ENCODE peak calls at places on chromosome 4, in ten cellular contexts. B, Y, Q, J, F, X, O, S, M and N are unnamed samples. For H3K4me1, the result is how much of the 10 kb centered on the place peaks cover.

GRCh38 chr4:86338989-86339388 is 20.9 kb downstream of the MAPK10 start:
- DNase-seq in B (no peak), F (no peak), X (no peak), Y (no peak), J (no peak), O (no peak), Q (peak), S (no peak), M (peak), N (no peak)

GRCh38 chr4:6128221-6128871 is 72.0 kb downstream of the JAKMIP1 start:
- DNase-seq in F (no peak), B (no peak), M (no peak), O (no peak), Q (no peak), Y (no peak), X (no peak), S (no peak), J (no peak), N (no peak)

GRCh38 chr4:113684534-113685091 is 76.9 kb downstream of the CAMK2D start:
- DNase-seq in Y (no peak), J (peak), O (peak), S (peak), B (peak), Q (peak), F (no peak), X (peak), M (peak), N (peak)

GRCh38 chr4:174538876-174539250 is 16.6 kb upstream of the HPGD start:
- DNase-seq in F (no peak), M (no peak), S (no peak), Q (no peak), J (no peak), Y (no peak), O (no peak), X (no peak), B (no peak), N (no peak)

GRCh38 chr4:26509681-26510333 is 19.5 kb upstream of the CCKAR start:
- DNase-seq in Q (no peak), S (no peak), B (no peak), M (peak), Y (no peak), J (no peak), O (no peak), X (no peak), F (no peak), N (no peak)

GRCh38 chr4:138279286-138279685 is 37.1 kb upstream of the SLC7A11 start:
- DNase-seq in Q (no peak), S (no peak), J (no peak), B (no peak), X (no peak), Y (no peak), M (no peak), O (no peak), F (no peak), N (no peak)

GRCh38 chr4:101355767-101356702 is 8.7 kb upstream of the PPP3CA start:
- DNase-seq in J (no peak), X (no peak), O (no peak), S (no peak), Y (no peak), M (no peak), Q (no peak), B (no peak), F (no peak), N (no peak)

GRCh38 chr4:130955520-130955919 is 1859.6 kb downstream of the C4orf33 start:
- DNase-seq in Y (no peak), O (no peak), J (no peak), B (no peak), F (no peak), Q (no peak), X (no peak), M (no peak), S (no peak), N (no peak)

DNA sequence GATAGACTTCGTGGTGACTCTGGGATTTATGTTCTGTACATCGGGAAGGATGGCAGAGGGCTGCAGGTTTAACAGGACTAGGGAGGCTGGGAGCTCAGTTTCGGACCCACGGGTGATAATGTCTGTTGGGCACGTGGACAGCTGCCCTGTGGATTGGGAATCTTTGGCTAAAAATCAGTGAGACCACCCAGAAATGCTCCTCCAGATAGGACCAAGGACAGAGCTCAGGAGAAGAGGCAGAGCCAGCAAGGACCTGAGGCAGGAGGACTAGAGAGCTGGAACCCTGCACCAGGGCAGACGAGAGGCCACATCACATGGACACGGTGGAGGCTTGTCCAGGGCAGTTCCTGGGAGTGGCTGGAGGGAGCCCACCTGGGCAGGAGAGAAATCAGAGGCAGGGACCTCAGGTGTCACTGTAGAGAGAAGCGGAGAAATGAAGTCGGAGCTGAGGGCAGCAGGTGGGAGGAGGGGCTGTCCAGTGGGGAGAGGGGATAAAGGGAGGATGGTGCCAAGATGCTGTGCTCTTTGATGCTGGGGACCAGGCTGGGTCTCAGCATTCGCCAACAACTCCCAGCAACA is 79.2 kb downstream of the CPZ start:
- DNase-seq in S (no peak), B (no peak), Q (no peak), M (no peak), X (no peak), O (no peak), F (no peak), J (no peak), Y (no peak), N (no peak)
- H3K4me1 ChIP-seq in S (under half), B (under half), Q (under half), M (under half), X (under half), O (under half), F (under half), J (under half), Y (under half), N (under half)

GRCh38 chr4:89306486-89307184 is 965 bp downstream of the GPRIN3 start:
- DNase-seq in X (no peak), O (no peak), B (no peak), J (no peak), Q (no peak), Y (no peak), M (no peak), S (no peak), F (no peak), N (no peak)
- H3K4me3 ChIP-seq in X (peak), O (no peak), B (peak), J (no peak), Q (no peak), Y (no peak), M (peak), S (peak), F (peak), N (peak)

GRCh38 chr4:169840554-169840953 is 82.8 kb upstream of the HPF1 start:
- DNase-seq in B (no peak), X (no peak), S (no peak), Q (no peak), F (no peak), J (no peak), Y (no peak), O (no peak), M (no peak), N (no peak)

GRCh38 chr4:169847171-169847570 is 89.4 kb upstream of the HPF1 start:
- DNase-seq in J (no peak), Y (no peak), S (no peak), O (no peak), B (no peak), F (no peak), M (no peak), Q (no peak), X (no peak), N (no peak)

GRCh38 chr4:169846396-169846795 is 88.7 kb upstream of the HPF1 start:
- DNase-seq in J (no peak), X (no peak), O (no peak), Q (no peak), Y (no peak), S (no peak), B (no peak), M (no peak), F (no peak), N (no peak)

DNA sequence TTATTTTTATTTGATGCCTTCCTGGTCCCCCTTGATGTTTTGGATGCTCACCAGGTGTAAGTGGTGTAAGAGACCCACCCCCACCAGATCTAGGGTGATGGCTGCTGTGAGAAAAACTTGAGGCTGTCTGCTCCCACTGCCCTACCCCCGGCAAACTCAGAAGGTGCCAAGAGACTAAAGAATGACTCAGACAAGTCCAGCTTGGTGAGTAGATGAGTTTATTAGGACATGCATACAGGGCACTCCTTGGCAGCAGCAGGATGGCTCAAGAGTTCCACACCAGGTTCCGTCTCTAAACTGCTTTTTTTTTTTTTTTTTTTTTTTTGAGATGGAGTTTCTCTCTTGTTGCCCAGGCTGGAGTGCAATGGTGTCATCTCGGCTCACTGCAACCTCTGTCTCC is 84.0 kb upstream of the HPF1 start:
- DNase-seq in O (no peak), J (no peak), X (no peak), B (no peak), Q (no peak), S (no peak), M (no peak), Y (no peak), F (no peak), N (no peak)
- TF ChIP-seq CTCF in O (no peak), J (no peak), X (no peak), B (no peak), Q (no peak), S (no peak), M (no peak), Y (no peak), F (no peak), N (no peak)

GRCh38 chr4:7823416-7823824 is 116.2 kb downstream of the AFAP1 start:
- DNase-seq in Y (no peak), Q (no peak), B (peak), F (no peak), J (no peak), S (no peak), O (peak), X (no peak), M (peak), N (no peak)
- H3K4me1 ChIP-seq in Y (under half), Q (under half), B (under half), F (under half), J (under half), S (under half), O (under half), X (under half), M (under half), N (under half)

GRCh38 chr4:147773261-147774184 is 41.6 kb downstream of the ARHGAP10 start:
- DNase-seq in X (no peak), F (no peak), Y (no peak), S (no peak), O (no peak), Q (no peak), M (no peak), J (no peak), B (no peak), N (no peak)
- H3K4me3 ChIP-seq in X (no peak), F (no peak), Y (no peak), S (no peak), O (no peak), Q (no peak), M (no peak), J (no peak), B (peak), N (no peak)

GRCh38 chr4:64584981-64585557 is 175.8 kb upstream of the TECRL start:
- DNase-seq in S (peak), F (no peak), X (peak), B (no peak), Y (peak), Q (peak), M (no peak), O (no peak), J (peak), N (no peak)
- TF ChIP-seq CTCF in S (peak), F (no peak), X (peak), B (peak), Y (peak), Q (peak), M (peak), O (no peak), J (no peak), N (no peak)

GRCh38 chr4:73730292-73730691 is 10.1 kb upstream of the CXCL8 start:
- DNase-seq in O (no peak), M (no peak), J (no peak), X (no peak), S (no peak), B (no peak), F (no peak), Q (no peak), Y (no peak), N (no peak)
- H3K4me1 ChIP-seq in O (under half), M (under half), J (under half), X (under half), S (under half), B (under half), F (under half), Q (under half), Y (under half), N (under half)

GRCh38 chr4:103996059-103996458 is 276.3 kb upstream of the TACR3 start:
- DNase-seq in B (no peak), F (no peak), M (no peak), S (peak), J (no peak), Y (no peak), X (no peak), O (no peak), Q (no peak), N (no peak)
- H3K4me3 ChIP-seq in B (no peak), F (no peak), M (no peak), S (no peak), J (no peak), Y (no peak), X (no peak), O (no peak), Q (no peak), N (no peak)

GRCh38 chr4:108683479-108683878 is 33.1 kb downstream of the OSTC start:
- DNase-seq in B (no peak), Q (no peak), Y (no peak), O (peak), M (no peak), X (no peak), J (no peak), F (no peak), S (peak), N (no peak)
- TF ChIP-seq CTCF in B (peak), Q (no peak), Y (peak), O (peak), M (peak), X (peak), J (no peak), F (no peak), S (peak), N (peak)